ENCODE peak calls at places on chromosomes 11 and 22, in ten cellular contexts. H is upper lobe of right lung, F is mammary epithelial cell, X is neural progenitor cell, Z is B cell, U is fibroblast of pulmonary artery, V is endothelial cell, P is fibroblast of mammary gland, S is AG10803, O is keratinocyte. D is an unnamed sample.
A peak's percentile ranks its signal among the peaks of the same experiment; 100 is the strongest.

GRCh38 chr22:49820984-49821383 is 6.7 kb downstream of the BRD1 start:
- DNase-seq in H (no peak), F (no peak), X (no peak), Z (no peak), U (no peak), V (no peak), P (peak; percentile 46), S (no peak), O (no peak), D (no peak)

GRCh38 chr11:58316142-58316541 is 42.7 kb downstream of the OR5B17 start:
- DNase-seq in H (no peak), F (peak; percentile 60), X (no peak), Z (no peak), U (peak; percentile 42), V (no peak), P (peak; percentile 70), S (peak; percentile 39), O (peak; percentile 21), D (no peak)

GRCh38 chr11:74010306-74010981 is 1.6 kb upstream of the UCP3 start:
- DNase-seq in H (no peak), F (no peak), X (no peak), Z (no peak), U (no peak), V (no peak), P (no peak), S (no peak), O (no peak), D (no peak)

GRCh38 chr11:46489668-46490560 is 98.3 kb upstream of the CHRM4 start:
- DNase-seq in H (no peak), F (peak; percentile 32), X (peak; percentile 55), Z (no peak), U (peak; percentile 70), V (peak; percentile 44), P (peak; percentile 61), S (peak; percentile 43), O (no peak), D (no peak)

GRCh38 chr22:21022955-21023614 is 8.1 kb downstream of the P2RX6 start:
- DNase-seq in H (no peak), F (no peak), X (no peak), Z (no peak), U (no peak), V (no peak), P (no peak), S (no peak), O (no peak), D (no peak)

GRCh38 chr22:35191412-35191811 is 65.9 kb upstream of the HMGXB4 start:
- DNase-seq in H (no peak), F (peak; percentile 70), X (no peak), Z (no peak), U (peak; percentile 15), V (no peak), P (peak; percentile 30), S (peak; percentile 34), O (no peak), D (no peak)

GRCh38 chr22:36052505-36052941 is 23.9 kb upstream of the RBFOX2 start:
- DNase-seq in H (no peak), F (peak; percentile 91), X (no peak), Z (no peak), U (peak; percentile 38), V (no peak), P (peak; percentile 47), S (peak; percentile 57), O (no peak), D (no peak)

GRCh38 chr11:96055706-96056387 is 131.9 kb upstream of the MTMR2 start:
- DNase-seq in H (no peak), F (peak; percentile 26), X (peak; percentile 43), Z (no peak), U (no peak), V (no peak), P (peak; percentile 72), S (peak; percentile 80), O (no peak), D (no peak)

GRCh38 chr11:17634776-17635550 is 84.4 kb upstream of the MYOD1 start:
- DNase-seq in H (no peak), F (no peak), X (no peak), Z (no peak), U (no peak), V (no peak), P (no peak), S (no peak), O (no peak), D (no peak)

GRCh38 chr22:36452473-36453265 is 28.8 kb downstream of the TXN2 start:
- DNase-seq in H (no peak), F (no peak), X (no peak), Z (no peak), U (no peak), V (no peak), P (no peak), S (no peak), O (no peak), D (no peak)

GRCh38 chr11:7098235-7098832 is 9.5 kb downstream of the RBMXL2 start:
- DNase-seq in H (no peak), F (peak; percentile 25), X (peak; percentile 56), Z (no peak), U (peak; percentile 72), V (peak; percentile 17), P (peak; percentile 59), S (peak; percentile 51), O (peak; percentile 7), D (no peak)

GRCh38 chr22:29158546-29158945 is 47.1 kb upstream of the EMID1 start:
- DNase-seq in H (peak; percentile 11), F (no peak), X (no peak), Z (no peak), U (no peak), V (no peak), P (no peak), S (peak; percentile 14), O (no peak), D (no peak)

GRCh38 chr22:18077639-18078328 is at the start of gene PEX26:
- DNase-seq in H (peak; percentile 96), F (peak; percentile 94), X (peak; percentile 97), Z (peak; percentile 96), U (peak; percentile 95), V (peak; percentile 76), P (peak; percentile 93), S (peak; percentile 95), O (no peak), D (peak; percentile 75)

GRCh38 chr11:109739374-109739773 is 317.4 kb downstream of the C11orf87 start:
- DNase-seq in H (no peak), F (no peak), X (no peak), Z (no peak), U (peak; percentile 16), V (no peak), P (no peak), S (peak; percentile 9), O (no peak), D (no peak)

GRCh38 chr11:3136542-3137455 is 28.3 kb downstream of the OSBPL5 start:
- DNase-seq in H (peak; percentile 57), F (no peak), X (no peak), Z (no peak), U (no peak), V (no peak), P (no peak), S (no peak), O (no peak), D (no peak)

GRCh38 chr11:111409915-111410314 is 30.8 kb upstream of the POU2AF1 start:
- DNase-seq in H (no peak), F (no peak), X (no peak), Z (no peak), U (no peak), V (no peak), P (no peak), S (no peak), O (no peak), D (no peak)

GRCh38 chr22:35938226-35938625 is 90.4 kb downstream of the RBFOX2 start:
- DNase-seq in H (no peak), F (no peak), X (no peak), Z (no peak), U (no peak), V (no peak), P (peak; percentile 65), S (peak; percentile 75), O (no peak), D (no peak)

GRCh38 chr11:33448461-33449130 is 191.4 kb downstream of the HIPK3 start:
- DNase-seq in H (no peak), F (peak; percentile 24), X (no peak), Z (no peak), U (peak; percentile 28), V (no peak), P (peak; percentile 48), S (peak; percentile 28), O (no peak), D (no peak)

GRCh38 chr11:131739243-131739882 is 368.9 kb downstream of the NTM start:
- DNase-seq in H (no peak), F (no peak), X (peak; percentile 40), Z (no peak), U (no peak), V (no peak), P (no peak), S (no peak), O (no peak), D (no peak)

GRCh38 chr11:133835258-133836075 is 9.8 kb downstream of the SPATA19 start:
- DNase-seq in H (no peak), F (peak; percentile 59), X (peak; percentile 82), Z (no peak), U (peak; percentile 64), V (peak; percentile 60), P (peak; percentile 63), S (peak; percentile 50), O (peak; percentile 17), D (no peak)
- TF ChIP-seq CTCF in H (peak; percentile 50), F (peak; percentile 73), X (peak; percentile 77), Z (peak; percentile 44), U (peak; percentile 56), V (peak; percentile 37), P (peak; percentile 52), S (peak; percentile 69), O (peak; percentile 79), D (no peak)

GRCh38 chr11:15826826-15827225 is 529.5 kb downstream of the SOX6 start:
- DNase-seq in H (peak; percentile 67), F (peak; percentile 15), X (peak; percentile 86), Z (no peak), U (peak; percentile 52), V (peak; percentile 87), P (peak; percentile 22), S (no peak), O (no peak), D (no peak)
- TF ChIP-seq CTCF in H (peak; percentile 53), F (peak; percentile 64), X (peak; percentile 94), Z (no peak), U (peak; percentile 74), V (peak; percentile 79), P (peak; percentile 54), S (peak; percentile 43), O (peak; percentile 74), D (no peak)

DNA sequence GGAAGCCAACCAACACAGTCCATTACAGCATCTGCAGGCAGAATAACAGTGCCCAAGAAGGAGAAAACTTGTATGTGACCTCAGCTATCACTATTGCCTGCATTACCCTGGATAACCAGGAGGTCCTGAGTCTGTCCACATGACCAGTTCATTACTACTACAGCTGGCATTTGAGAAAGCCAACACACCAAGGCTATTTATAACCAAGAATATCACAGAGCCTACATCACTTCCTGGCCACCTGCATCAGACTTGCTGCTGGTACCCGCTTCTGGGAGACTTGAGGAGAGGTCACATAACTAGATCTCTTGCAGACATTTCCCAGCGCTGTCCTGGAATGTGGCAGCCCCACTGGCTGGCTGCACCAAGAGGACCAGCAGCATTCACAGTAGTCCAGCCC is 11.1 kb upstream of the OR56B4 start:
- DNase-seq in H (no peak), F (no peak), X (no peak), Z (no peak), U (peak; percentile 21), V (no peak), P (no peak), S (no peak), O (no peak), D (no peak)
- TF ChIP-seq CTCF in H (no peak), F (no peak), X (no peak), Z (no peak), U (no peak), V (no peak), P (no peak), S (no peak), O (no peak), D (no peak)

GRCh38 chr11:120512727-120513435 is 1.3 kb downstream of the GRIK4 start:
- DNase-seq in H (peak; percentile 62), F (no peak), X (no peak), Z (no peak), U (no peak), V (no peak), P (no peak), S (no peak), O (no peak), D (no peak)
- TF ChIP-seq CTCF in H (no peak), F (no peak), X (no peak), Z (no peak), U (no peak), V (no peak), P (no peak), S (no peak), O (no peak), D (no peak)